ENCODE peak calls at places on chromosomes 5 and 9, in five cellular contexts. O is activated naive CD8-positive, alpha-beta T cell treated with anti-CD3 and anti-CD28 coated beads, Interleukin-2, amount 50 U/mL, for 24 hours; A is HT-29; Q is GM23248; M is activated CD4-positive, alpha-beta T cell treated with anti-CD3 and anti-CD28 coated beads for 24 hours. F is an unnamed sample.

GRCh38 chr5:172117977-172118701 is 69.9 kb downstream of the STK10 start:
- DNase-seq in O (no peak), A (no peak), Q (no peak), M (no peak), F (no peak)

GRCh38 chr9:137150485-137151060 is 11.6 kb downstream of the GRIN1 start:
- DNase-seq in O (peak), A (peak), Q (no peak), M (no peak), F (peak)

GRCh38 chr5:102809033-102809432 is 53.9 kb downstream of the PAM start:
- DNase-seq in O (no peak), A (no peak), Q (peak), M (no peak), F (no peak)

GRCh38 chr5:142684508-142685031 is 1.3 kb downstream of the FGF1 start:
- DNase-seq in O (no peak), A (no peak), Q (no peak), M (no peak), F (no peak)

GRCh38 chr5:85109616-85110015 is 724.9 kb upstream of the EDIL3 start:
- DNase-seq in O (no peak), A (no peak), Q (no peak), M (no peak), F (no peak)

GRCh38 chr5:175797521-175798038 is 73.8 kb upstream of the CPLX2 start:
- DNase-seq in O (no peak), A (no peak), Q (no peak), M (no peak), F (no peak)

GRCh38 chr9:104494808-104495207 is 9.3 kb upstream of the OR13F1 start:
- DNase-seq in O (no peak), A (no peak), Q (peak), M (no peak), F (no peak)

GRCh38 chr9:125763373-125763772 is 16.2 kb downstream of the PBX3 start:
- DNase-seq in O (no peak), A (peak), Q (no peak), M (no peak), F (no peak)

GRCh38 chr9:108687360-108687981 is 168.3 kb downstream of the ACTL7B start:
- DNase-seq in O (no peak), A (no peak), Q (peak), M (no peak), F (no peak)

GRCh38 chr9:114824130-114824529 is 18.3 kb upstream of the TNFSF15 start:
- DNase-seq in O (no peak), A (no peak), Q (peak), M (no peak), F (no peak)

GRCh38 chr9:136055715-136056545 is 39.2 kb downstream of the NACC2 start:
- DNase-seq in O (peak), A (no peak), Q (no peak), M (no peak), F (no peak)

GRCh38 chr9:92894711-92895362 is 17.0 kb upstream of the ZNF484 start:
- DNase-seq in O (no peak), A (no peak), Q (no peak), M (no peak), F (no peak)

GRCh38 chr5:179258001-179258921 is 87.0 kb downstream of the ADAMTS2 start:
- DNase-seq in O (no peak), A (no peak), Q (no peak), M (no peak), F (no peak)

GRCh38 chr5:118253401-118254061 is 734.8 kb downstream of the DTWD2 start:
- DNase-seq in O (no peak), A (no peak), Q (no peak), M (no peak), F (no peak)

GRCh38 chr5:4542145-4542778 is 597.9 kb upstream of the ADAMTS16 start:
- DNase-seq in O (no peak), A (no peak), Q (no peak), M (no peak), F (no peak)

GRCh38 chr9:98974994-98975712 is 31.4 kb downstream of the COL15A1 start:
- DNase-seq in O (peak), A (peak), Q (peak), M (peak), F (peak)

GRCh38 chr9:130768265-130768664 is 66.8 kb upstream of the ABL1 start:
- DNase-seq in O (no peak), A (no peak), Q (no peak), M (no peak), F (peak)

GRCh38 chr5:73215891-73216610 is 43.1 kb downstream of the TMEM174 start:
- DNase-seq in O (peak), A (peak), Q (peak), M (peak), F (peak)

GRCh38 chr5:51652980-51653379 is 269.7 kb downstream of the ISL1 start:
- DNase-seq in O (no peak), A (no peak), Q (no peak), M (no peak), F (no peak)

GRCh38 chr9:106467113-106467846 is 395.7 kb upstream of the ZNF462 start:
- DNase-seq in O (no peak), A (no peak), Q (no peak), M (no peak), F (no peak)

GRCh38 chr5:22908129-22908528 is 55.0 kb upstream of the CDH12 start:
- DNase-seq in O (no peak), A (no peak), Q (no peak), M (no peak), F (no peak)

GRCh38 chr5:147190236-147190815 is 44.5 kb upstream of the STK32A start:
- DNase-seq in O (no peak), A (no peak), Q (peak), M (no peak), F (no peak)

GRCh38 chr5:174767670-174768069 is 43.3 kb downstream of the MSX2 start:
- DNase-seq in O (no peak), A (no peak), Q (no peak), M (no peak), F (no peak)

GRCh38 chr9:98101868-98102273 is 17.2 kb downstream of the TRIM14 start:
- DNase-seq in O (peak), A (no peak), Q (no peak), M (peak), F (no peak)

GRCh38 chr5:123950701-123951100 is 438.7 kb downstream of the CSNK1G3 start:
- DNase-seq in O (no peak), A (no peak), Q (peak), M (no peak), F (no peak)

GRCh38 chr5:175652741-175653663 is 4.9 kb upstream of the HRH2 start:
- DNase-seq in O (peak), A (no peak), Q (no peak), M (peak), F (no peak)

GRCh38 chr9:126203313-126203712 is 123.3 kb upstream of the MVB12B start:
- DNase-seq in O (no peak), A (no peak), Q (no peak), M (no peak), F (peak)

GRCh38 chr5:159669559-159669958 is 246.7 kb upstream of the ADRA1B start:
- DNase-seq in O (no peak), A (no peak), Q (no peak), M (no peak), F (no peak)

GRCh38 chr9:95784318-95784717 is 91.2 kb upstream of the ERCC6L2 start:
- DNase-seq in O (no peak), A (no peak), Q (no peak), M (no peak), F (no peak)

GRCh38 chr5:75234251-75234650 is 2.4 kb downstream of the ANKRD31 start:
- DNase-seq in O (no peak), A (no peak), Q (peak), M (no peak), F (no peak)

GRCh38 chr5:174210927-174211326 is 165.4 kb downstream of the NSG2 start:
- DNase-seq in O (no peak), A (no peak), Q (no peak), M (no peak), F (no peak)

GRCh38 chr5:9799601-9800000 is 169.4 kb upstream of the TAS2R1 start:
- DNase-seq in O (no peak), A (no peak), Q (no peak), M (no peak), F (no peak)

GRCh38 chr5:2836133-2836532 is 84.7 kb upstream of the IRX2 start:
- DNase-seq in O (no peak), A (no peak), Q (no peak), M (no peak), F (no peak)